ENCODE peak calls at places on chromosome 7, in five cellular contexts. E is psoas muscle, A is HFF-Myc, U is ACHN, J is Right ventricle myocardium superior. C is an unnamed sample.

GRCh38 chr7:117645456-117646181 is 165.8 kb downstream of the CFTR start:
- DNase-seq in E (no peak), A (no peak), U (peak; percentile 33), J (no peak), C (no peak)

GRCh38 chr7:13633857-13634256 is 355.6 kb downstream of the ETV1 start:
- DNase-seq in E (no peak), A (no peak), U (no peak), J (no peak), C (no peak)

GRCh38 chr7:33900501-33900900 is 4.8 kb upstream of the BMPER start:
- DNase-seq in E (no peak), A (no peak), U (no peak), J (no peak), C (no peak)

GRCh38 chr7:66758964-66759628 is 18.6 kb downstream of the RABGEF1 start:
- DNase-seq in E (no peak), A (no peak), U (no peak), J (peak; percentile 56), C (no peak)

GRCh38 chr7:157550300-157551275 is 213.8 kb downstream of the DNAJB6 start:
- DNase-seq in E (no peak), A (no peak), U (no peak), J (peak; percentile 13), C (no peak)

GRCh38 chr7:87567052-87567451 is 33.6 kb downstream of the ABCB1 start:
- DNase-seq in E (no peak), A (no peak), U (no peak), J (no peak), C (no peak)

GRCh38 chr7:155425011-155425340 is 33.0 kb upstream of the EN2 start:
- DNase-seq in E (no peak), A (no peak), U (no peak), J (no peak), C (no peak)

GRCh38 chr7:101527844-101528667 is 101.0 kb downstream of the MYL10 start:
- DNase-seq in E (no peak), A (peak; percentile 25), U (no peak), J (peak; percentile 46), C (peak; percentile 33)

GRCh38 chr7:4650471-4651047 is 31.5 kb upstream of the FOXK1 start:
- DNase-seq in E (peak; percentile 46), A (no peak), U (no peak), J (peak; percentile 66), C (peak; percentile 41)

GRCh38 chr7:82335927-82336326 is 107.7 kb downstream of the CACNA2D1 start:
- DNase-seq in E (no peak), A (peak; percentile 91), U (peak; percentile 46), J (no peak), C (no peak)

GRCh38 chr7:67937717-67938191 is 941.1 kb downstream of the TYW1 start:
- DNase-seq in E (no peak), A (no peak), U (peak; percentile 86), J (no peak), C (peak; percentile 17)

GRCh38 chr7:159109092-159110035 is 35.3 kb downstream of the VIPR2 start:
- DNase-seq in E (peak; percentile 18), A (no peak), U (no peak), J (peak; percentile 51), C (no peak)

GRCh38 chr7:134368851-134369533 is 52.3 kb upstream of the SLC35B4 start:
- DNase-seq in E (no peak), A (no peak), U (no peak), J (no peak), C (no peak)

GRCh38 chr7:106858618-106859532 is 6.2 kb upstream of the PIK3CG start:
- DNase-seq in E (peak; percentile 43), A (no peak), U (no peak), J (peak; percentile 80), C (peak; percentile 67)

GRCh38 chr7:87110778-87111177 is 41.5 kb upstream of the DMTF1 start:
- DNase-seq in E (no peak), A (no peak), U (no peak), J (no peak), C (no peak)

GRCh38 chr7:128869138-128869943 is 6.7 kb downstream of the ATP6V1F start:
- DNase-seq in E (peak; percentile 70), A (no peak), U (peak; percentile 35), J (peak; percentile 75), C (peak; percentile 42)

GRCh38 chr7:16934947-16935742 is 53.4 kb upstream of the AGR3 start:
- DNase-seq in E (no peak), A (no peak), U (peak; percentile 52), J (no peak), C (no peak)

GRCh38 chr7:30743371-30744074 is 8.4 kb upstream of the INMT start:
- DNase-seq in E (no peak), A (no peak), U (peak; percentile 15), J (no peak), C (peak; percentile 50)

GRCh38 chr7:105678811-105679495 is 97.7 kb upstream of the EFCAB10 start:
- DNase-seq in E (peak; percentile 80), A (no peak), U (peak; percentile 84), J (peak; percentile 87), C (peak; percentile 74)

GRCh38 chr7:111677848-111678247 is 115.6 kb upstream of the IMMP2L start:
- DNase-seq in E (no peak), A (no peak), U (no peak), J (no peak), C (no peak)

GRCh38 chr7:138478499-138478908 is 18.4 kb downstream of the TRIM24 start:
- DNase-seq in E (no peak), A (no peak), U (no peak), J (no peak), C (no peak)

GRCh38 chr7:1787241-1787640 is 117.2 kb downstream of the ELFN1 start:
- DNase-seq in E (no peak), A (no peak), U (no peak), J (no peak), C (no peak)

GRCh38 chr7:90320801-90321494 is at the start of gene FAM237B:
- DNase-seq in E (no peak), A (no peak), U (peak; percentile 45), J (peak; percentile 43), C (no peak)

GRCh38 chr7:87458148-87458547 is 17.3 kb downstream of the ABCB4 start:
- DNase-seq in E (no peak), A (no peak), U (no peak), J (no peak), C (no peak)

GRCh38 chr7:2849941-2850766 is 6.0 kb upstream of the GNA12 start:
- DNase-seq in E (no peak), A (no peak), U (no peak), J (no peak), C (no peak)

GRCh38 chr7:1951600-1951999 is 281.1 kb downstream of the MAD1L1 start:
- DNase-seq in E (peak; percentile 10), A (no peak), U (no peak), J (no peak), C (peak; percentile 3)

GRCh38 chr7:33418251-33418701 is 288.9 kb downstream of the BBS9 start:
- DNase-seq in E (no peak), A (no peak), U (no peak), J (no peak), C (no peak)

GRCh38 chr7:81308643-81309354 is 389.9 kb upstream of the SEMA3C start:
- DNase-seq in E (no peak), A (peak; percentile 66), U (no peak), J (no peak), C (no peak)

GRCh38 chr7:1558181-1558811 is 2.3 kb upstream of the TMEM184A start:
- DNase-seq in E (peak; percentile 44), A (no peak), U (peak; percentile 30), J (peak; percentile 79), C (peak; percentile 65)

GRCh38 chr7:130853503-130854279 is 119.7 kb upstream of the KLF14 start:
- DNase-seq in E (no peak), A (peak; percentile 94), U (peak; percentile 20), J (no peak), C (no peak)

GRCh38 chr7:78178319-78178718 is 379.7 kb downstream of the PHTF2 start:
- DNase-seq in E (no peak), A (no peak), U (no peak), J (no peak), C (no peak)

GRCh38 chr7:34463830-34464229 is 194.2 kb upstream of the NPSR1 start:
- DNase-seq in E (no peak), A (no peak), U (peak; percentile 15), J (no peak), C (no peak)

GRCh38 chr7:94300176-94300835 is 94.4 kb upstream of the COL1A2 start:
- DNase-seq in E (no peak), A (no peak), U (no peak), J (no peak), C (no peak)

GRCh38 chr7:23356726-23357125 is 57.6 kb downstream of the MALSU1 start:
- DNase-seq in E (no peak), A (no peak), U (no peak), J (no peak), C (no peak)

GRCh38 chr7:128920913-128921582 is 10.5 kb upstream of the KCP start:
- DNase-seq in E (no peak), A (no peak), U (peak; percentile 80), J (peak; percentile 41), C (no peak)

GRCh38 chr7:100679927-100680588 is 6.5 kb downstream of the GNB2 start:
- DNase-seq in E (peak; percentile 71), A (no peak), U (no peak), J (no peak), C (peak; percentile 53)

GRCh38 chr7:150858236-150859197 is 6.2 kb downstream of the AOC1 start:
- DNase-seq in E (no peak), A (no peak), U (no peak), J (no peak), C (no peak)

GRCh38 chr7:105797652-105798051 is 78.7 kb downstream of the ATXN7L1 start:
- DNase-seq in E (no peak), A (no peak), U (no peak), J (no peak), C (no peak)

GRCh38 chr7:66460921-66461361 is 167.7 kb upstream of the KCTD7 start:
- DNase-seq in E (no peak), A (no peak), U (no peak), J (no peak), C (no peak)

GRCh38 chr7:132476541-132476940 is 99.7 kb downstream of the PLXNA4 start:
- DNase-seq in E (no peak), A (no peak), U (no peak), J (no peak), C (no peak)

C was measured in left ventricle myocardium inferior.